ENCODE peak calls at places on chromosomes 2 and 18, in five cellular contexts. Z is transverse colon, O is HCT116, R is sigmoid colon, T is GM23338. U is an unnamed sample. For H3K36me3, the result is how much of the 10 kb centered on the place peaks cover.

GRCh38 chr2:138239902-138240595 is 261.5 kb upstream of the SPOPL start:
- DNase-seq in T (no peak), Z (no peak), R (no peak), O (no peak), U (no peak)

GRCh38 chr18:35695803-35696202 is 114.3 kb downstream of the GALNT1 start:
- DNase-seq in T (no peak), Z (no peak), O (no peak), R (no peak), U (no peak)

GRCh38 chr2:226991663-226992062 is 155.8 kb downstream of the RHBDD1 start:
- DNase-seq in Z (no peak), O (no peak), T (no peak), R (no peak), U (no peak)

GRCh38 chr2:7880126-7880525 is 801.7 kb upstream of the ID2 start:
- DNase-seq in T (no peak), O (no peak), R (no peak), Z (no peak), U (no peak)

GRCh38 chr2:208266641-208267335 is 733 bp downstream of the PIKFYVE start:
- DNase-seq in R (no peak), T (no peak), Z (no peak), O (no peak), U (no peak)

GRCh38 chr2:174038472-174038871 is 73.3 kb upstream of the SP3 start:
- DNase-seq in O (no peak), R (no peak), T (no peak), Z (no peak), U (no peak)

GRCh38 chr2:180694445-180695421 is 285.7 kb upstream of the UBE2E3 start:
- DNase-seq in T (no peak), R (no peak), O (no peak), Z (no peak), U (no peak)

GRCh38 chr18:7568426-7568825 is 1.3 kb downstream of the PTPRM start:
- DNase-seq in Z (peak), R (peak), T (peak), O (no peak), U (peak)

GRCh38 chr2:42921162-42921550 is 128.8 kb upstream of the HAAO start:
- DNase-seq in O (no peak), Z (no peak), T (no peak), R (peak), U (no peak)

GRCh38 chr2:102619414-102620319 is at the start of gene SLC9A2:
- DNase-seq in Z (peak), T (peak), O (no peak), R (no peak), U (peak)

GRCh38 chr2:28393115-28393836 is 618 bp downstream of the FOSL2 start:
- DNase-seq in O (no peak), T (peak), Z (peak), R (peak), U (peak)

GRCh38 chr2:226362991-226363390 is 436.6 kb downstream of the IRS1 start:
- DNase-seq in T (no peak), R (no peak), Z (no peak), O (no peak), U (no peak)

GRCh38 chr2:77054938-77055337 is 467.2 kb downstream of the LRRTM4 start:
- DNase-seq in Z (no peak), T (peak), R (no peak), O (no peak), U (no peak)

GRCh38 chr18:28411806-28412205 is 234.9 kb upstream of the CDH2 start:
- DNase-seq in Z (no peak), T (no peak), O (no peak), R (no peak), U (no peak)

GRCh38 chr18:63457987-63458386 is 18.8 kb upstream of the SERPINB5 start:
- DNase-seq in Z (peak), T (no peak), R (no peak), O (no peak), U (no peak)

GRCh38 chr2:197930570-197931278 is 126.3 kb downstream of the PLCL1 start:
- DNase-seq in Z (no peak), T (no peak), O (no peak), R (no peak), U (no peak)

GRCh38 chr2:206642075-206643025 is at the start of gene FAM237A:
- DNase-seq in T (peak), Z (no peak), O (peak), R (no peak), U (peak)

GRCh38 chr2:66426250-66427064 is 8.5 kb upstream of the MEIS1 start:
- DNase-seq in O (no peak), T (peak), Z (no peak), R (peak), U (peak)

GRCh38 chr2:226911932-226912331 is 76.1 kb downstream of the RHBDD1 start:
- DNase-seq in Z (no peak), R (no peak), O (no peak), T (no peak), U (no peak)

GRCh38 chr2:75424936-75425619 is 135.7 kb downstream of the EVA1A start:
- DNase-seq in O (no peak), Z (no peak), R (no peak), T (peak), U (peak)

GRCh38 chr2:939936-940620 is 10.6 kb upstream of the SNTG2 start:
- DNase-seq in Z (no peak), O (no peak), R (no peak), T (no peak), U (no peak)

GRCh38 chr18:63342206-63342605 is 22.6 kb upstream of the BCL2 start:
- DNase-seq in T (peak), O (no peak), Z (no peak), R (no peak), U (no peak)

GRCh38 chr2:232611559-232612218 is 21.7 kb upstream of the EFHD1 start:
- DNase-seq in T (peak), O (no peak), Z (peak), R (no peak), U (peak)

GRCh38 chr18:49411928-49412327 is 48.5 kb downstream of the DYM start:
- DNase-seq in Z (no peak), R (no peak), O (no peak), T (no peak), U (no peak)

GRCh38 chr2:224083631-224084030 is 44.5 kb upstream of the SERPINE2 start:
- DNase-seq in R (no peak), T (no peak), O (no peak), Z (peak), U (no peak)

GRCh38 chr2:194205568-194206227 is 1451.3 kb upstream of the SLC39A10 start:
- DNase-seq in Z (no peak), R (no peak), O (no peak), T (no peak), U (no peak)

GRCh38 chr2:119788751-119789150 is 29.0 kb downstream of the PTPN4 start:
- DNase-seq in T (no peak), Z (no peak), O (no peak), R (no peak), U (no peak)

GRCh38 chr18:77077836-77078456 is 54.6 kb downstream of the MBP start:
- DNase-seq in O (no peak), R (no peak), Z (no peak), T (no peak), U (no peak)

GRCh38 chr18:7847357-7847756 is 280.2 kb downstream of the PTPRM start:
- DNase-seq in Z (no peak), T (no peak), R (no peak), O (no peak), U (no peak)

GRCh38 chr18:59085126-59085794 is 54.4 kb upstream of the SEC11C start:
- DNase-seq in T (no peak), Z (no peak), R (no peak), O (no peak), U (no peak)

GRCh38 chr2:106192752-106193490 is 1.2 kb downstream of the UXS1 start:
- DNase-seq in T (peak), R (no peak), Z (peak), O (peak), U (no peak)

GRCh38 chr2:6771539-6772365 is 94.0 kb downstream of the CMPK2 start:
- DNase-seq in T (peak), Z (no peak), O (no peak), R (no peak), U (no peak)

DNA sequence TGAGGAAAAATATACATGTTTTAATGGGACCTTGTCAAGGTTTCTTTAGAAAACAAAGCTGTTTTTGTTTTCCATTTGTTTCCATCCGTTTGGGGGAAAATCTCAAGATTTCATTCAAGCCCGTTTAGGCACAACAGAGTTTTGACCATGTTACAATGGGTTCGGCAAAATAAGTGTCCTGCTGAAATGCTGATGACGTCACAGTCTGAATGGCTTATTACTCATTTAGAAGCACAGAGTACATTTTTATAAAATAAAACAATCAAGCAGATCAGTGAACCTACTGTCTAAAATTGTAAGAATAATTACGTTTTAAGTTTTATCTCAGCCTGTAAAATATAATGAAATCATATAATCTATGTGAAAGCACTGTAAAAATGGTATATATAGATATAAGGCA is 174.2 kb downstream of the MYT1L start:
- DNase-seq in Z (no peak), T (no peak), O (no peak), R (no peak), U (no peak)
- TF ChIP-seq POLR2AphosphoS5 in Z (no peak), T (no peak), O (no peak), R (no peak), U (no peak)

GRCh38 chr2:118000041-118000440 is 13.8 kb downstream of the CCDC93 start:
- DNase-seq in R (no peak), O (no peak), Z (no peak), T (no peak), U (no peak)
- H3K36me3 ChIP-seq in R (under half), O (under half), Z (half or more), T (under half), U (under half)

DNA sequence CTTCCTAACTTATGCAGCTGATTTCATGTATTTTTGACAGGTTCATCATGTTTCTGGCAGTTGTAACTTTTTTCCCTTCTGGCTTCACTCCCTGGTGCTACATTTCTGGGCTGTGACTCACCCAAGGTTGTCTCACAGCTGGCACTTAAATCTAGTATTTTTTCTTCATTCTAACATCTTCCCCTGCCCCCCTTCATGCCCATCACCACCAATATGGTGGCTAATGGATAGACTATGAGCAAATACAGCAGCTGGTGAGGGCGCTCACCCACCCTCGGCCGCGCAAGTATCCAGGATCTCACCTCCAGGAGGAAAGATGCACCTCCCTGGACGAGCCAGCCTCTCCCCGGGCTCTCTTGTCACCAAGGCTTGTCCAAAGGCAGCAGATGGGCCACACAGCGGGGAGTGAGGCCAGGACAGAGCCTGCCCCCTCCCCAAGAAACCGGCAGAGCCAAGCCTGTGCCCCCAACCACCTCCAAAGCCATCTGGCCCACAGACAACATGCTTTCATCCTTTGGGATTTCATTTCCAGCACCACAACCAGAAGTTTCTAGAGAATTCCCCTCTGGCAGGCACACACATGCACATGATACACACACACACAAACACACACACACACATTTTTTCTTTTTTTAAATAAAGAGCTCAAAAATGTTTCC is 39.1 kb downstream of the ATOH8 start:
- DNase-seq in O (no peak), Z (no peak), T (no peak), R (peak), U (no peak)
- TF ChIP-seq POLR2AphosphoS5 in O (no peak), Z (no peak), T (no peak), R (peak), U (peak)

DNA sequence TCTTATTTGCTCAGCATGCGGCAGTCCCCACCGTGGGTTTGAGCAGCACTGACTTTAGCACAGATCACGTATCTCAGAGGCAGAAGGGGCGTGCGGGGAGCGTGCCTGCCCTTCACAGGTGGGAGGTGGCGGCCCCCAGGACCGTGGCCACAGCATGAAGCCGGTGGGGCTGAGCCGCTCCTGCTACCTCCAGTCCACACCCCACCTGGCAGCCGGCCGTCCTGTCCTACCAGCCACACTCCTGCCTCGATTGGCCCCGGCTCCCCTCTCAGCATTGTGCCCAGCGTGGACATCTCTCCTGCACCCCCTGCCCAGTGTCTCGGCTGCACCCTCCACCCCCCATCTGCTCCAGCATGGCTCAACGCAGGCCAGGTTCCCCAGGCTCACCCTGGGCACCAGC is 73.6 kb downstream of the NFATC1 start:
- DNase-seq in T (no peak), O (no peak), Z (no peak), R (no peak), U (peak)
- H3K36me3 ChIP-seq in T (under half), O (under half), Z (under half), R (under half), U (under half)

GRCh38 chr2:8893978-8894820 is 56.8 kb upstream of the KIDINS220 start:
- DNase-seq in R (no peak), O (no peak), Z (no peak), T (no peak), U (no peak)
- TF ChIP-seq POLR2AphosphoS5 in R (no peak), O (no peak), Z (no peak), T (no peak), U (peak)

DNA sequence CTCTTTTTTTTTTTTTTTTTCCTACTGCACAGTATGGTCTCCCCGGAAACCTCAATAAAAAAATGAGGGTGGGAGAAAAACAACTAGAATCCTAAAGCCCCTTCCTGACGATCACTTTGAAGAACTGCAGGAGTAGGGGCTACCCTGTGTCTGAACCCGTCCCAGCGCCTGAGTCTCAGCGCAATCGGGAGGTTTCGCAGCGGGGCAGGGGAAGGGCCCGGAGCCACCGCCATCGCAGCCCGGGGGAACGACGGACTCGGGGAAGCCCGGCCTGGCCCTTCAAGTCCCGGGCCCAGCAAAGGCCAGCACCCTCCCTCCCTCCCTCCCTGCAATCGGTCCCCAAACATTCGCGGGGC is 406 bp downstream of the NARS1 start:
- DNase-seq in Z (no peak), T (no peak), R (no peak), O (no peak), U (peak)
- H3K36me3 ChIP-seq in Z (under half), T (under half), R (under half), O (under half), U (under half)

DNA sequence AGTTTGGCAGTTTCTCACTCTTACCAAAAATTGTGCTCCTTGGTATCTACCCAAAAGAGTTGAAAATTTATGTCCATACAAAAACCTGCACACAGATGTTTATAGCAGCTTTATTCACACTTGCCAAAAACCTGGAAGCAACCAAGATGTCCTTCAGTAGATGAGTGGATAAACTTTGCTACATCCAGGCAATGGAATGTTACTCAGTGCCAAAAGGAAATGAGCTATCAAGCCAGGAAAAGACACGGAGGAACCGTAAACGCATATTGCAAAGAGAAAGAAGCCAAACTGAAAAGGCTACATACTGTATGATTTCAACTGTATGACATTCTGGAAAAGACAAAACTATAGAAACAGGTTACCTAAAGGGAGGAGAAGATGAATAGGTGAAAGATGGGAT is 36.1 kb downstream of the TMEM163 start:
- DNase-seq in T (no peak), R (no peak), O (no peak), Z (no peak), U (no peak)
- TF ChIP-seq POLR2AphosphoS5 in T (no peak), R (no peak), O (no peak), Z (no peak), U (no peak)